ENCODE peak calls at places on chromosomes 4 and X, in four cellular contexts. Z, X, E and W are unnamed samples.

GRCh38 chr4:132125131-132125530 is 1024.0 kb upstream of the PCDH10 start:
- DNase-seq in Z (peak; percentile 2), X (peak; percentile 54), E (no peak), W (no peak)

GRCh38 chrX:43467608-43468234 is 188.4 kb upstream of the MAOA start:
- DNase-seq in Z (no peak), X (peak; percentile 8), E (no peak), W (no peak)

GRCh38 chrX:107167163-107167921 is 38.9 kb downstream of the NUP62CL start:
- DNase-seq in Z (no peak), X (no peak), E (no peak), W (no peak)

GRCh38 chrX:8849945-8850344 is 48.8 kb upstream of the FAM9A start:
- DNase-seq in Z (no peak), X (peak; percentile 16), E (no peak), W (no peak)

GRCh38 chrX:372856-373640 is 13.7 kb downstream of the PPP2R3B start:
- DNase-seq in Z (peak; percentile 44), X (no peak), E (no peak), W (no peak)

GRCh38 chr4:156329779-156330178 is 376.1 kb upstream of the CTSO start:
- DNase-seq in Z (peak; percentile 24), X (no peak), E (no peak), W (no peak)

GRCh38 chr4:97493815-97494518 is 649.3 kb downstream of the STPG2 start:
- DNase-seq in Z (no peak), X (peak; percentile 48), E (no peak), W (no peak)

GRCh38 chrX:153726286-153727107 is 1.8 kb downstream of the ABCD1 start:
- DNase-seq in Z (peak; percentile 52), X (peak; percentile 80), E (peak; percentile 83), W (peak; percentile 60)

GRCh38 chrX:138011461-138011860 is 445.5 kb downstream of the ZIC3 start:
- DNase-seq in Z (no peak), X (no peak), E (no peak), W (no peak)

GRCh38 chr4:41692717-41693345 is 55.7 kb downstream of the PHOX2B start:
- DNase-seq in Z (peak; percentile 59), X (peak; percentile 83), E (peak; percentile 50), W (peak; percentile 39)

GRCh38 chr4:181504846-181505374 is 738.3 kb upstream of the TENM3 start:
- DNase-seq in Z (no peak), X (no peak), E (no peak), W (no peak)

GRCh38 chr4:125522588-125522987 is 207.8 kb downstream of the FAT4 start:
- DNase-seq in Z (no peak), X (peak; percentile 14), E (no peak), W (no peak)

GRCh38 chr4:67714248-67714583 is 13.3 kb upstream of the UBA6 start:
- DNase-seq in Z (no peak), X (no peak), E (no peak), W (no peak)

GRCh38 chr4:126354784-126355183 is 1040.0 kb downstream of the FAT4 start:
- DNase-seq in Z (no peak), X (no peak), E (no peak), W (no peak)

GRCh38 chr4:13944095-13944501 is 316.6 kb upstream of the BOD1L1 start:
- DNase-seq in Z (no peak), X (no peak), E (no peak), W (no peak)

GRCh38 chrX:66863721-66864120 is 224.8 kb upstream of the EDA2R start:
- DNase-seq in Z (no peak), X (no peak), E (no peak), W (peak; percentile 29)

GRCh38 chr4:53840643-53841042 is 223.8 kb downstream of the CHIC2 start:
- DNase-seq in Z (peak; percentile 77), X (no peak), E (no peak), W (no peak)

GRCh38 chr4:52081216-52081615 is 30.1 kb downstream of the SPATA18 start:
- DNase-seq in Z (no peak), X (no peak), E (no peak), W (no peak)

GRCh38 chr4:1205641-1206298 is 33.4 kb upstream of the SPON2 start:
- DNase-seq in Z (no peak), X (peak; percentile 8), E (no peak), W (no peak)

GRCh38 chr4:154125340-154125739 is 336.5 kb upstream of the SFRP2 start:
- DNase-seq in Z (no peak), X (no peak), E (no peak), W (no peak)
- H3K27me3 ChIP-seq in Z (no peaks in the 10 kb centered on the region), X (no peaks in the 10 kb centered on the region), E (peaks cover 90% of the 10 kb centered on the region), W (no peaks in the 10 kb centered on the region)

DNA sequence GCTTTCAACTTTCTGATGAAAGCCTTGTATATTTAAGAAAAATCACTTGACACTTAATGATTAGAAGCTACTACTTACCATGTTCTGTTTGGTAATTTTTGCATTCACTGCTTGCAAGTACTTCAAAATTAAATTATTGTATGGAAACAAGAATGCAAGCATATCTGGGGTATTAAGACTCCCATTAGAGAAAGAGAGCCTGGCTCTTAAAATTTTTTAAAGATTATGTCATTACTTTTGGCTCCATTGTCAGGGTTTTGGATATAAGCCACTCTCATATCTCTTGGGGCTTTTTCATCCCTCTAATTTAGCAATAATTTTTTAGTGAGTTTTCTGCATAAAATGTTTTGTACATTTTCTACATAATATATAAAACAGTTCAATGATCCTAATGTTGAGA is 49.4 kb downstream of the SLC9A6 start:
- DNase-seq in Z (no peak), X (no peak), E (no peak), W (no peak)
- H3K27me3 ChIP-seq in Z (no peaks in the 10 kb centered on the region), X (no peaks in the 10 kb centered on the region), E (no peaks in the 10 kb centered on the region), W (no peaks in the 10 kb centered on the region)

GRCh38 chrX:126658447-126658846 is 105.8 kb upstream of the DCAF12L1 start:
- DNase-seq in Z (no peak), X (no peak), E (no peak), W (no peak)

DNA sequence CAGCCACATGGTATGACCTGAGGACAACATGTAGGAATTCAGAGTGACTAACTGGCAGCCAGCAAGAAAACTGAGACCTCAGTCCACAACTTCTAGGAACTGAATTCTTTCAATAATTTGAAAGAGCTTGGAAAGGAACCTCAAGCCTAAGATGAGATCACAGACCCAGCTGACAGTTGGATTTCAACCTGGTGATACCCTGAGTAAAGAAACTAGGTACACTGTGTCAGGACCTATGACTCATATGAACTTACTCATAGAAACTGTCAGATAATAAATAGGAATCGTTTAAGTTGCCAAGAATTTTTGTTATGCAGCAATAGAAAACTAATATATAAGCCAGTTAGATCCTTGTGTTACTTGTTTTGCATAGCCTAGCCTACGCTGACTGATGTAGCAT is 102.4 kb upstream of the DCAF12L1 start:
- DNase-seq in Z (no peak), X (no peak), E (no peak), W (no peak)
- H3K27me3 ChIP-seq in Z (no peaks in the 10 kb centered on the region), X (no peaks in the 10 kb centered on the region), E (no peaks in the 10 kb centered on the region), W (no peaks in the 10 kb centered on the region)

DNA sequence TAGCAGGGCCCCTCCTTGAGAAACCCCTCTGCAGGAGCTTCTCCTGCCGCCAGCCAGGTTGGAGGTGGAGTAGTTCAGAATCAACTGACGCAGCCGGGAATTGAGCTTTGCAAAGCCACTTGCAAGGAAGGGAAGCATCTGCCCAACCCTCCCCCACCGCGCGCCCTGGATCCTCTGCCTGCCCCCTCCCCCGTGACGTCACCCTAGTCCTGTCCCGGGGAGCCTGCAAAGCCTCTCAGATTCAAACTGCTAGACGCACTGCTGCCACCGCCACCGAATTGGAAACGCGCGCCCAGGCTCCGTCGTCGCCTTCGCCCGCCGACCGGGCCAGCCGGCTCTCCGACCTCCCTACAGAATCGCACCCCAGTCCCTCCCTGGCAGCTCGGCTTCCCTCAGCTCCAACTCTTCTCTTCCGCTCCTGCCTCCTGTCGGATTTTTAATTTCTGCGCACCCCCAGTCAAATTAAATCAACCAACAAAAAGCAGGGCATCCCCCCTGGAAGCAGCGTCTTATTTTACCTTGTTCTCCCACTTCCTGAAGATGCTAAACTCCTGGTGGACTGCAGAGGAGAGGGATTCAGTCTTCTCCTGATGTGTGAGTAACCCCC is 3.8 kb downstream of the SLITRK2 start:
- DNase-seq in Z (no peak), X (peak; percentile 69), E (no peak), W (no peak)
- H3K27me3 ChIP-seq in Z (no peaks in the 10 kb centered on the region), X (peaks cover 81% of the 10 kb centered on the region), E (no peaks in the 10 kb centered on the region), W (peaks cover 13% of the 10 kb centered on the region)